ENCODE peak calls at places on chromosome 3, in six cellular contexts. L is iris pigment epithelial cell; G is BJ; S is fibroblast of pulmonary artery; C is transverse colon; Z is stimulated activated effector memory CD8-positive, alpha-beta T cell treated with anti-CD3 and anti-CD28 coated beads, Interleukin-12 subunit alpha, Interleukin-12 subunit beta, amount 100 ng/mL, for 72 hours. U is an unnamed sample.
A peak's percentile ranks its signal among the peaks of the same experiment; 100 is the strongest.

GRCh38 chr3:50347187-50347813 is 1.8 kb upstream of the ZMYND10 start:
- DNase-seq in L (peak; percentile 62), G (no peak), S (peak; percentile 80), C (peak; percentile 79), Z (peak; percentile 80), U (peak; percentile 72)

GRCh38 chr3:43855674-43856299 is 165.0 kb downstream of the ABHD5 start:
- DNase-seq in L (peak; percentile 65), G (no peak), S (peak; percentile 74), C (peak; percentile 70), Z (peak; percentile 55), U (peak; percentile 69)

GRCh38 chr3:72517804-72518442 is 330.3 kb downstream of the SHQ1 start:
- DNase-seq in L (peak; percentile 17), G (no peak), S (no peak), C (peak; percentile 17), Z (no peak), U (no peak)

GRCh38 chr3:98809561-98809960 is 46.4 kb downstream of the ST3GAL6 start:
- DNase-seq in L (no peak), G (no peak), S (peak; percentile 42), C (no peak), Z (no peak), U (no peak)

GRCh38 chr3:111069974-111070751 is 1.5 kb upstream of the NECTIN3 start:
- DNase-seq in L (peak; percentile 31), G (no peak), S (peak; percentile 24), C (peak; percentile 22), Z (no peak), U (peak; percentile 26)

GRCh38 chr3:53045107-53045783 is 628 bp downstream of the SFMBT1 start:
- DNase-seq in L (peak; percentile 31), G (no peak), S (peak; percentile 44), C (peak; percentile 64), Z (no peak), U (peak; percentile 18)

GRCh38 chr3:182983811-182984210 is 3.5 kb upstream of the DCUN1D1 start:
- DNase-seq in L (peak; percentile 83), G (no peak), S (peak; percentile 54), C (no peak), Z (no peak), U (no peak)

GRCh38 chr3:124429129-124429815 is 301.0 kb upstream of the UMPS start:
- DNase-seq in L (peak; percentile 50), G (peak; percentile 55), S (peak; percentile 16), C (no peak), Z (no peak), U (peak; percentile 30)

GRCh38 chr3:7290062-7290825 is 429.3 kb downstream of the GRM7 start:
- DNase-seq in L (no peak), G (no peak), S (peak; percentile 65), C (no peak), Z (no peak), U (no peak)

GRCh38 chr3:17431004-17431403 is 311.4 kb downstream of the TBC1D5 start:
- DNase-seq in L (peak; percentile 59), G (no peak), S (peak; percentile 72), C (no peak), Z (no peak), U (peak; percentile 51)

U was measured in astrocyte of the spinal cord.